ENCODE peak calls at places on chromosome 4, in seven cellular contexts. F is NCI-H2171 treated with DMSO at 0.1 percent for 48 hours; R is PC-9; X is tibial artery; Z is activated CD4-positive, alpha-beta T cell treated with anti-CD3 and anti-CD28 coated beads, Interleukin-2, amount 50 U/mL, for 48 hours; H is Caki2; O is mucosa of descending colon. J is an unnamed sample.

GRCh38 chr4:106809083-106809482 is 227.0 kb downstream of the DKK2 start:
- DNase-seq in F (no peak), R (no peak), X (no peak), Z (no peak), H (peak), O (no peak), J (peak)

GRCh38 chr4:15893967-15894366 is 44.6 kb downstream of the FGFBP1 start:
- DNase-seq in F (no peak), R (peak), X (no peak), Z (no peak), H (peak), O (no peak), J (peak)

GRCh38 chr4:118881512-118882146 is 7.0 kb upstream of the SYNPO2 start:
- DNase-seq in F (no peak), R (no peak), X (no peak), Z (no peak), H (no peak), O (no peak), J (no peak)

GRCh38 chr4:1047106-1047975 is 35.9 kb downstream of the FGFRL1 start:
- DNase-seq in F (no peak), R (no peak), X (peak), Z (no peak), H (no peak), O (peak), J (no peak)

GRCh38 chr4:82509029-82509428 is 52.8 kb downstream of the TMEM150C start:
- DNase-seq in F (no peak), R (no peak), X (no peak), Z (no peak), H (no peak), O (no peak), J (no peak)

GRCh38 chr4:38101563-38101962 is 141.4 kb downstream of the PTTG2 start:
- DNase-seq in F (no peak), R (no peak), X (no peak), Z (no peak), H (no peak), O (no peak), J (no peak)

GRCh38 chr4:7967501-7968261 is 28.0 kb upstream of the AFAP1 start:
- DNase-seq in F (no peak), R (peak), X (no peak), Z (no peak), H (no peak), O (peak), J (no peak)

GRCh38 chr4:176236909-176237308 is 32.1 kb downstream of the ASB5 start:
- DNase-seq in F (no peak), R (no peak), X (no peak), Z (no peak), H (no peak), O (no peak), J (no peak)

GRCh38 chr4:12319765-12320164 is 891.1 kb upstream of the HS3ST1 start:
- DNase-seq in F (no peak), R (no peak), X (no peak), Z (no peak), H (peak), O (no peak), J (no peak)

GRCh38 chr4:142815834-142816233 is 30.3 kb downstream of the INPP4B start:
- DNase-seq in F (no peak), R (peak), X (no peak), Z (peak), H (peak), O (no peak), J (peak)

GRCh38 chr4:53508446-53508845 is 82.8 kb downstream of the LNX1 start:
- DNase-seq in F (no peak), R (no peak), X (no peak), Z (no peak), H (peak), O (no peak), J (peak)

GRCh38 chr4:133152801-133153526 is 3.9 kb downstream of the PCDH10 start:
- DNase-seq in F (no peak), R (no peak), X (no peak), Z (no peak), H (peak), O (no peak), J (no peak)

GRCh38 chr4:144421839-144422565 is 224.0 kb upstream of the HHIP start:
- DNase-seq in F (no peak), R (no peak), X (no peak), Z (no peak), H (peak), O (no peak), J (peak)

GRCh38 chr4:24922416-24922815 is 9.6 kb upstream of the CCDC149 start:
- DNase-seq in F (no peak), R (no peak), X (no peak), Z (no peak), H (no peak), O (no peak), J (no peak)

GRCh38 chr4:53562409-53562808 is 28.9 kb downstream of the LNX1 start:
- DNase-seq in F (no peak), R (no peak), X (no peak), Z (no peak), H (no peak), O (no peak), J (no peak)

GRCh38 chr4:186149872-186150271 is 41.5 kb upstream of the CYP4V2 start:
- DNase-seq in F (peak), R (peak), X (peak), Z (no peak), H (no peak), O (no peak), J (no peak)

GRCh38 chr4:85573270-85573669 is 98.3 kb downstream of the ARHGAP24 start:
- DNase-seq in F (no peak), R (no peak), X (no peak), Z (no peak), H (no peak), O (no peak), J (no peak)

GRCh38 chr4:13656569-13656988 is 29.1 kb upstream of the BOD1L1 start:
- DNase-seq in F (peak), R (peak), X (peak), Z (peak), H (peak), O (no peak), J (peak)

GRCh38 chr4:112144546-112145325 is 518 bp upstream of the FAM241A start:
- DNase-seq in F (no peak), R (no peak), X (no peak), Z (no peak), H (no peak), O (peak), J (no peak)

GRCh38 chr4:41009411-41009810 is 204.9 kb downstream of the APBB2 start:
- DNase-seq in F (no peak), R (no peak), X (no peak), Z (no peak), H (no peak), O (no peak), J (no peak)

GRCh38 chr4:4430492-4431195 is 43.7 kb downstream of the NSG1 start:
- DNase-seq in F (peak), R (peak), X (no peak), Z (peak), H (peak), O (no peak), J (peak)

GRCh38 chr4:57490520-57490919 is 380.3 kb upstream of the IGFBP7 start:
- DNase-seq in F (no peak), R (peak), X (no peak), Z (no peak), H (peak), O (no peak), J (peak)

GRCh38 chr4:185464184-185464583 is 7.3 kb downstream of the CCDC110 start:
- DNase-seq in F (no peak), R (no peak), X (no peak), Z (no peak), H (no peak), O (no peak), J (no peak)

GRCh38 chr4:170374770-170375169 is 285.0 kb upstream of the AADAT start:
- DNase-seq in F (no peak), R (no peak), X (no peak), Z (no peak), H (peak), O (no peak), J (no peak)

GRCh38 chr4:2486981-2487380 is 18.1 kb downstream of the RNF4 start:
- DNase-seq in F (no peak), R (no peak), X (no peak), Z (no peak), H (no peak), O (no peak), J (no peak)

GRCh38 chr4:83725076-83726074 is 189.5 kb downstream of the GPAT3 start:
- DNase-seq in F (no peak), R (no peak), X (no peak), Z (no peak), H (no peak), O (no peak), J (no peak)

GRCh38 chr4:153579410-153579809 is 104.7 kb upstream of the TLR2 start:
- DNase-seq in F (no peak), R (no peak), X (no peak), Z (no peak), H (peak), O (no peak), J (no peak)

GRCh38 chr4:78638324-78639172 is 87.0 kb downstream of the ANXA3 start:
- DNase-seq in F (no peak), R (no peak), X (no peak), Z (no peak), H (no peak), O (no peak), J (no peak)

J was measured in epithelial cell of proximal tubule.